ENCODE peak calls at places on chromosomes 13 and 19, in five cellular contexts. T, H, P, W and F are unnamed samples.

GRCh38 chr19:54271106-54271505 is 9.8 kb downstream of the LILRB2 start:
- DNase-seq in T (peak), H (no peak), P (no peak), W (no peak), F (no peak)

GRCh38 chr19:58317481-58318072 is 9.2 kb upstream of the ZSCAN22 start:
- DNase-seq in T (no peak), H (no peak), P (no peak), W (no peak), F (no peak)

GRCh38 chr13:46160474-46161066 is 21.4 kb downstream of the LCP1 start:
- DNase-seq in T (peak), H (peak), P (no peak), W (peak), F (no peak)

GRCh38 chr13:50512602-50513527 is 330.6 kb downstream of the DLEU7 start:
- DNase-seq in T (peak), H (no peak), P (peak), W (peak), F (peak)

GRCh38 chr19:13537454-13537853 is 31.2 kb upstream of the CACNA1A start:
- DNase-seq in T (no peak), H (no peak), P (no peak), W (no peak), F (no peak)

GRCh38 chr19:12779162-12779993 is 4.0 kb upstream of the HOOK2 start:
- DNase-seq in T (peak), H (peak), P (no peak), W (no peak), F (no peak)

GRCh38 chr13:49110122-49110831 is 109.9 kb upstream of the MLNR start:
- DNase-seq in T (peak), H (peak), P (peak), W (peak), F (peak)

GRCh38 chr19:3133793-3134116 is 2.1 kb upstream of the GNA15 start:
- DNase-seq in T (no peak), H (no peak), P (no peak), W (no peak), F (no peak)

GRCh38 chr13:108795841-108796240 is 166.4 kb downstream of the MYO16 start:
- DNase-seq in T (no peak), H (no peak), P (no peak), W (no peak), F (no peak)

GRCh38 chr19:39970424-39970673 is 616 bp upstream of the PSMC4 start:
- DNase-seq in T (no peak), H (no peak), P (no peak), W (no peak), F (no peak)

GRCh38 chr13:33153421-33154381 is 131.9 kb downstream of the STARD13 start:
- DNase-seq in T (no peak), H (no peak), P (no peak), W (no peak), F (no peak)

GRCh38 chr19:15562861-15563260 is 52.2 kb upstream of the CYP4F8 start:
- DNase-seq in T (peak), H (peak), P (no peak), W (no peak), F (no peak)

GRCh38 chr19:19267305-19267704 is 5.8 kb downstream of the TM6SF2 start:
- DNase-seq in T (no peak), H (no peak), P (no peak), W (no peak), F (no peak)

GRCh38 chr19:5397804-5398692 is 57.2 kb upstream of the ZNRF4 start:
- DNase-seq in T (no peak), H (no peak), P (no peak), W (no peak), F (no peak)

GRCh38 chr13:41263261-41263971 is at the start of gene MTRF1:
- DNase-seq in T (peak), H (peak), P (peak), W (peak), F (peak)